ENCODE peak calls at places on chromosomes 3 and 15, in four cellular contexts. Q is stimulated activated naive CD8-positive, alpha-beta T cell treated with anti-CD3 and anti-CD28 coated beads, Interleukin-15, amount 100 ng/mL, for 72 hours; D is pons; M is ELR. O is an unnamed sample.

GRCh38 chr3:67647390-67647878 is 7.0 kb downstream of the SUCLG2 start:
- DNase-seq in D (no peak), Q (no peak), M (peak; percentile 98), O (peak; percentile 86)

GRCh38 chr15:85008474-85009260 is 27.0 kb downstream of the PDE8A start:
- DNase-seq in D (no peak), Q (no peak), M (no peak), O (no peak)

GRCh38 chr15:72967397-72967796 is 84.9 kb upstream of the NEO1 start:
- DNase-seq in Q (no peak), M (no peak), D (no peak), O (no peak)

GRCh38 chr3:13329746-13330145 is 90.4 kb downstream of the NUP210 start:
- DNase-seq in Q (no peak), M (no peak), D (no peak), O (no peak)

GRCh38 chr3:114848087-114848486 is 299.0 kb downstream of the ZBTB20 start:
- DNase-seq in M (no peak), D (peak; percentile 97), Q (no peak), O (no peak)

GRCh38 chr15:56261854-56262509 is 18.3 kb upstream of the RFX7 start:
- DNase-seq in M (peak; percentile 10), D (no peak), Q (no peak), O (no peak)

GRCh38 chr3:41297750-41298149 is 98.4 kb downstream of the CTNNB1 start:
- DNase-seq in D (no peak), M (no peak), Q (no peak), O (no peak)

GRCh38 chr3:32577621-32578556 is 7.2 kb upstream of the DYNC1LI1 start:
- DNase-seq in Q (peak; percentile 12), D (peak; percentile 81), M (no peak), O (no peak)

GRCh38 chr15:60062826-60063225 is 58.7 kb downstream of the FOXB1 start:
- DNase-seq in M (peak; percentile 46), Q (no peak), D (no peak), O (no peak)

GRCh38 chr3:129888739-129889138 is 4.8 kb downstream of the TMCC1 start:
- DNase-seq in Q (no peak), M (peak; percentile 95), D (no peak), O (peak; percentile 12)

GRCh38 chr15:69718916-69719315 is 266.3 kb downstream of the RPLP1 start:
- DNase-seq in M (no peak), D (peak; percentile 81), Q (no peak), O (no peak)

GRCh38 chr3:73697020-73697419 is 72.3 kb upstream of the PDZRN3 start:
- DNase-seq in Q (no peak), M (no peak), D (no peak), O (no peak)